ENCODE peak calls at places on chromosomes 1 and 21, in ten cellular contexts. One of them, this sample, is unnamed.

GRCh38 chr1:235649722-235650163 is at the start of gene GNG4:
- DNase-seq in mesenteric fat pad: peak; percentile 78
- DNase-seq in adipocyte: peak; percentile 21
- DNase-seq in stimulated activated CD4-positive, alpha-beta T cell treated with anti-CD3 and anti-CD28 coated beads, Interleukin-4, amount 100 ng/mL, for 4 hours: peak; percentile 45
- DNase-seq in head of caudate nucleus: peak; percentile 41
- DNase-seq in NCI-H1930: peak; percentile 77
- DNase-seq in T follicular helper cell: no peak
- DNase-seq in adrenal gland: no peak
- DNase-seq in stimulated activated CD8-positive, alpha-beta memory T cell treated with anti-CD3 and anti-CD28 coated beads, Interleukin-2, amount 100 ng/mL, for 48 hours: no peak
- DNase-seq in brain pericyte: no peak
- DNase-seq in this sample: no peak

GRCh38 chr1:172883844-172884243 is 166.9 kb downstream of the TNFSF18 start:
- DNase-seq in mesenteric fat pad: no peak
- DNase-seq in adipocyte: no peak
- DNase-seq in stimulated activated CD4-positive, alpha-beta T cell treated with anti-CD3 and anti-CD28 coated beads, Interleukin-4, amount 100 ng/mL, for 4 hours: no peak
- DNase-seq in head of caudate nucleus: no peak
- DNase-seq in NCI-H1930: no peak
- DNase-seq in T follicular helper cell: no peak
- DNase-seq in adrenal gland: no peak
- DNase-seq in stimulated activated CD8-positive, alpha-beta memory T cell treated with anti-CD3 and anti-CD28 coated beads, Interleukin-2, amount 100 ng/mL, for 48 hours: no peak
- DNase-seq in brain pericyte: no peak
- DNase-seq in this sample: no peak

GRCh38 chr1:26177182-26177684 is at the start of gene CNKSR1:
- DNase-seq in mesenteric fat pad: no peak
- DNase-seq in adipocyte: no peak
- DNase-seq in stimulated activated CD4-positive, alpha-beta T cell treated with anti-CD3 and anti-CD28 coated beads, Interleukin-4, amount 100 ng/mL, for 4 hours: peak; percentile 12
- DNase-seq in head of caudate nucleus: no peak
- DNase-seq in NCI-H1930: no peak
- DNase-seq in T follicular helper cell: no peak
- DNase-seq in adrenal gland: no peak
- DNase-seq in stimulated activated CD8-positive, alpha-beta memory T cell treated with anti-CD3 and anti-CD28 coated beads, Interleukin-2, amount 100 ng/mL, for 48 hours: no peak
- DNase-seq in brain pericyte: no peak
- DNase-seq in this sample: no peak

GRCh38 chr1:111909010-111909409 is 80.5 kb downstream of the KCND3 start:
- DNase-seq in mesenteric fat pad: no peak
- DNase-seq in adipocyte: no peak
- DNase-seq in stimulated activated CD4-positive, alpha-beta T cell treated with anti-CD3 and anti-CD28 coated beads, Interleukin-4, amount 100 ng/mL, for 4 hours: no peak
- DNase-seq in head of caudate nucleus: no peak
- DNase-seq in NCI-H1930: peak; percentile 29
- DNase-seq in T follicular helper cell: no peak
- DNase-seq in adrenal gland: no peak
- DNase-seq in stimulated activated CD8-positive, alpha-beta memory T cell treated with anti-CD3 and anti-CD28 coated beads, Interleukin-2, amount 100 ng/mL, for 48 hours: no peak
- DNase-seq in brain pericyte: no peak
- DNase-seq in this sample: no peak

GRCh38 chr1:190444464-190444863 is 33.2 kb downstream of the BRINP3 start:
- DNase-seq in mesenteric fat pad: no peak
- DNase-seq in adipocyte: no peak
- DNase-seq in stimulated activated CD4-positive, alpha-beta T cell treated with anti-CD3 and anti-CD28 coated beads, Interleukin-4, amount 100 ng/mL, for 4 hours: no peak
- DNase-seq in head of caudate nucleus: no peak
- DNase-seq in NCI-H1930: no peak
- DNase-seq in T follicular helper cell: no peak
- DNase-seq in adrenal gland: no peak
- DNase-seq in stimulated activated CD8-positive, alpha-beta memory T cell treated with anti-CD3 and anti-CD28 coated beads, Interleukin-2, amount 100 ng/mL, for 48 hours: no peak
- DNase-seq in brain pericyte: no peak
- DNase-seq in this sample: no peak

GRCh38 chr21:25464275-25464674 is 143.0 kb downstream of the MRPL39 start:
- DNase-seq in mesenteric fat pad: no peak
- DNase-seq in adipocyte: no peak
- DNase-seq in stimulated activated CD4-positive, alpha-beta T cell treated with anti-CD3 and anti-CD28 coated beads, Interleukin-4, amount 100 ng/mL, for 4 hours: peak; percentile 31
- DNase-seq in head of caudate nucleus: no peak
- DNase-seq in NCI-H1930: no peak
- DNase-seq in T follicular helper cell: no peak
- DNase-seq in adrenal gland: no peak
- DNase-seq in stimulated activated CD8-positive, alpha-beta memory T cell treated with anti-CD3 and anti-CD28 coated beads, Interleukin-2, amount 100 ng/mL, for 48 hours: no peak
- DNase-seq in brain pericyte: no peak
- DNase-seq in this sample: no peak

GRCh38 chr1:47444578-47445465 is 7.0 kb downstream of the FOXD2 start:
- DNase-seq in mesenteric fat pad: no peak
- DNase-seq in adipocyte: peak; percentile 34
- DNase-seq in stimulated activated CD4-positive, alpha-beta T cell treated with anti-CD3 and anti-CD28 coated beads, Interleukin-4, amount 100 ng/mL, for 4 hours: no peak
- DNase-seq in head of caudate nucleus: no peak
- DNase-seq in NCI-H1930: peak; percentile 9
- DNase-seq in T follicular helper cell: no peak
- DNase-seq in adrenal gland: no peak
- DNase-seq in stimulated activated CD8-positive, alpha-beta memory T cell treated with anti-CD3 and anti-CD28 coated beads, Interleukin-2, amount 100 ng/mL, for 48 hours: no peak
- DNase-seq in brain pericyte: no peak
- DNase-seq in this sample: no peak

GRCh38 chr1:101653482-101653946 is 343.2 kb downstream of the OLFM3 start:
- DNase-seq in mesenteric fat pad: no peak
- DNase-seq in adipocyte: peak; percentile 55
- DNase-seq in stimulated activated CD4-positive, alpha-beta T cell treated with anti-CD3 and anti-CD28 coated beads, Interleukin-4, amount 100 ng/mL, for 4 hours: no peak
- DNase-seq in head of caudate nucleus: no peak
- DNase-seq in NCI-H1930: no peak
- DNase-seq in T follicular helper cell: no peak
- DNase-seq in adrenal gland: no peak
- DNase-seq in stimulated activated CD8-positive, alpha-beta memory T cell treated with anti-CD3 and anti-CD28 coated beads, Interleukin-2, amount 100 ng/mL, for 48 hours: no peak
- DNase-seq in brain pericyte: no peak
- DNase-seq in this sample: no peak

GRCh38 chr1:204894031-204894430 is 23.4 kb downstream of the NFASC start:
- DNase-seq in mesenteric fat pad: no peak
- DNase-seq in adipocyte: no peak
- DNase-seq in stimulated activated CD4-positive, alpha-beta T cell treated with anti-CD3 and anti-CD28 coated beads, Interleukin-4, amount 100 ng/mL, for 4 hours: no peak
- DNase-seq in head of caudate nucleus: no peak
- DNase-seq in NCI-H1930: no peak
- DNase-seq in T follicular helper cell: no peak
- DNase-seq in adrenal gland: no peak
- DNase-seq in stimulated activated CD8-positive, alpha-beta memory T cell treated with anti-CD3 and anti-CD28 coated beads, Interleukin-2, amount 100 ng/mL, for 48 hours: no peak
- DNase-seq in brain pericyte: no peak
- DNase-seq in this sample: no peak

GRCh38 chr1:226643167-226643566 is 94.6 kb downstream of the STUM start:
- DNase-seq in mesenteric fat pad: no peak
- DNase-seq in adipocyte: peak; percentile 35
- DNase-seq in stimulated activated CD4-positive, alpha-beta T cell treated with anti-CD3 and anti-CD28 coated beads, Interleukin-4, amount 100 ng/mL, for 4 hours: peak; percentile 84
- DNase-seq in head of caudate nucleus: peak; percentile 66
- DNase-seq in NCI-H1930: no peak
- DNase-seq in T follicular helper cell: peak; percentile 37
- DNase-seq in adrenal gland: no peak
- DNase-seq in stimulated activated CD8-positive, alpha-beta memory T cell treated with anti-CD3 and anti-CD28 coated beads, Interleukin-2, amount 100 ng/mL, for 48 hours: peak; percentile 50
- DNase-seq in brain pericyte: no peak
- DNase-seq in this sample: peak; percentile 38

GRCh38 chr1:86705633-86705985 is 1.2 kb downstream of the SH3GLB1 start:
- DNase-seq in mesenteric fat pad: no peak
- DNase-seq in adipocyte: peak; percentile 65
- DNase-seq in stimulated activated CD4-positive, alpha-beta T cell treated with anti-CD3 and anti-CD28 coated beads, Interleukin-4, amount 100 ng/mL, for 4 hours: no peak
- DNase-seq in head of caudate nucleus: no peak
- DNase-seq in NCI-H1930: no peak
- DNase-seq in T follicular helper cell: no peak
- DNase-seq in adrenal gland: no peak
- DNase-seq in stimulated activated CD8-positive, alpha-beta memory T cell treated with anti-CD3 and anti-CD28 coated beads, Interleukin-2, amount 100 ng/mL, for 48 hours: no peak
- DNase-seq in brain pericyte: no peak
- DNase-seq in this sample: no peak

GRCh38 chr1:87867631-87868030 is 539.0 kb downstream of the LMO4 start:
- DNase-seq in mesenteric fat pad: no peak
- DNase-seq in adipocyte: no peak
- DNase-seq in stimulated activated CD4-positive, alpha-beta T cell treated with anti-CD3 and anti-CD28 coated beads, Interleukin-4, amount 100 ng/mL, for 4 hours: no peak
- DNase-seq in head of caudate nucleus: no peak
- DNase-seq in NCI-H1930: no peak
- DNase-seq in T follicular helper cell: no peak
- DNase-seq in adrenal gland: no peak
- DNase-seq in stimulated activated CD8-positive, alpha-beta memory T cell treated with anti-CD3 and anti-CD28 coated beads, Interleukin-2, amount 100 ng/mL, for 48 hours: no peak
- DNase-seq in brain pericyte: no peak
- DNase-seq in this sample: no peak

This sample was measured in activated T-cell treated with anti-CD3 and anti-CD28 coated beads for 1 hour.